ENCODE peak calls at places on chromosomes 5 and 9, in five cellular contexts. Q, L, V, W and C are unnamed samples.
A peak's percentile ranks its signal among the peaks of the same experiment; 100 is the strongest.

GRCh38 chr5:134554319-134555222 is 29.1 kb downstream of the JADE2 start:
- DNase-seq in Q (peak; percentile 77), L (peak; percentile 86), V (peak; percentile 76), W (peak; percentile 42), C (no peak)

GRCh38 chr5:95178046-95178651 is 106.7 kb downstream of the MCTP1 start:
- DNase-seq in Q (no peak), L (peak; percentile 85), V (no peak), W (peak; percentile 22), C (no peak)

GRCh38 chr5:112183103-112183634 is 235.9 kb downstream of the EPB41L4A start:
- DNase-seq in Q (no peak), L (peak; percentile 74), V (no peak), W (no peak), C (no peak)

GRCh38 chr5:57488308-57488955 is 5.8 kb upstream of the ACTBL2 start:
- DNase-seq in Q (no peak), L (peak; percentile 85), V (no peak), W (no peak), C (no peak)

GRCh38 chr5:151592855-151593408 is 1.8 kb upstream of the FAT2 start:
- DNase-seq in Q (no peak), L (no peak), V (no peak), W (peak; percentile 34), C (no peak)

GRCh38 chr9:116204252-116204882 is 50.8 kb downstream of the PAPPA start:
- DNase-seq in Q (no peak), L (no peak), V (no peak), W (no peak), C (no peak)

GRCh38 chr5:156036640-156037039 is 290.3 kb upstream of the SGCD start:
- DNase-seq in Q (no peak), L (peak; percentile 41), V (no peak), W (no peak), C (no peak)

GRCh38 chr9:18256574-18256973 is 217.4 kb upstream of the ADAMTSL1 start:
- DNase-seq in Q (no peak), L (no peak), V (no peak), W (no peak), C (no peak)

DNA sequence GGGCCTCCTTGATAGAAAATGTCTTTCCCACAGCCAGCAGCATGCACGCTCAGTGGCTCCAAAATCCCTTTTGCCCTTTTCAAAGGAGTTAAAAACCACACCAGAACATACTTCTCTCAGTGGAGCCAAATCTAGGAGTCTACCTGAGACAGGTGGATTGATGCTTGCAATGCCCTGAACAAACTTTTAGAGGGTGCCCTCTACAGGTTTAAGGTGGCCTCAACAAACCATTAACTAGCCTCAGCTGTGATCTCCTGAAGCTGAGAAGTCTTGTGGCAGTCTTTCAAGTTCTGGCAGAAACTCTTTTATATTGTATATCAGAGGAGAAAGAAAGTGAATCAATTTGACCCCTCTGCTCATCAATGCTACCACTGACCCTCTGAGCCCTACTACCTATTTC is 125.4 kb downstream of the MED27 start:
- DNase-seq in Q (no peak), L (no peak), V (no peak), W (no peak), C (no peak)
- TF ChIP-seq CTCF in Q (no peak), L (no peak), V (peak; percentile 57), W (no peak), C (no peak)

GRCh38 chr9:5437254-5438216 is at the start of gene PLGRKT:
- DNase-seq in Q (peak; percentile 93), L (peak; percentile 93), V (peak; percentile 96), W (peak; percentile 84), C (peak; percentile 69)
- TF ChIP-seq CTCF in Q (peak; percentile 17), L (peak; percentile 9), V (peak; percentile 24), W (no peak), C (no peak)

GRCh38 chr9:36398745-36399144 is 1.3 kb downstream of the RNF38 start:
- DNase-seq in Q (no peak), L (peak; percentile 83), V (no peak), W (no peak), C (no peak)

GRCh38 chr9:36401897-36402480 is 1.9 kb upstream of the RNF38 start:
- DNase-seq in Q (no peak), L (no peak), V (no peak), W (no peak), C (no peak)

GRCh38 chr9:36399980-36400331 is at the start of gene RNF38:
- DNase-seq in Q (no peak), L (no peak), V (no peak), W (no peak), C (no peak)

GRCh38 chr9:36401179-36401740 is 1.2 kb upstream of the RNF38 start:
- DNase-seq in Q (peak; percentile 93), L (peak; percentile 71), V (no peak), W (no peak), C (no peak)

GRCh38 chr9:36400332-36401178 is 486 bp upstream of the RNF38 start:
- DNase-seq in Q (peak; percentile 97), L (peak; percentile 79), V (peak; percentile 94), W (peak; percentile 77), C (peak; percentile 66)
- TF ChIP-seq CTCF in Q (no peak), L (no peak), V (no peak), W (no peak), C (no peak)

GRCh38 chr5:28346696-28347095 is 1308.3 kb upstream of the CDH9 start:
- DNase-seq in Q (no peak), L (no peak), V (no peak), W (no peak), C (no peak)

GRCh38 chr5:28344803-28345433 is 1306.5 kb upstream of the CDH9 start:
- DNase-seq in Q (no peak), L (peak; percentile 35), V (no peak), W (no peak), C (no peak)
- TF ChIP-seq CTCF in Q (no peak), L (no peak), V (peak; percentile 12), W (no peak), C (no peak)

GRCh38 chr5:74684900-74685851 is at the start of gene HEXB:
- DNase-seq in Q (peak; percentile 83), L (peak; percentile 80), V (peak; percentile 83), W (peak; percentile 83), C (peak; percentile 67)
- TF ChIP-seq CTCF in Q (no peak), L (peak; percentile 11), V (no peak), W (no peak), C (no peak)

GRCh38 chr5:60584304-60584703 is 115.7 kb downstream of the DEPDC1B start:
- DNase-seq in Q (no peak), L (no peak), V (no peak), W (no peak), C (no peak)

GRCh38 chr5:60583598-60583997 is 116.4 kb downstream of the DEPDC1B start:
- DNase-seq in Q (no peak), L (peak; percentile 10), V (no peak), W (no peak), C (no peak)

GRCh38 chr5:60586307-60586901 is 113.6 kb downstream of the DEPDC1B start:
- DNase-seq in Q (peak; percentile 41), L (peak; percentile 23), V (peak; percentile 26), W (no peak), C (no peak)

GRCh38 chr5:60590172-60590571 is 109.8 kb downstream of the DEPDC1B start:
- DNase-seq in Q (no peak), L (no peak), V (no peak), W (no peak), C (no peak)

DNA sequence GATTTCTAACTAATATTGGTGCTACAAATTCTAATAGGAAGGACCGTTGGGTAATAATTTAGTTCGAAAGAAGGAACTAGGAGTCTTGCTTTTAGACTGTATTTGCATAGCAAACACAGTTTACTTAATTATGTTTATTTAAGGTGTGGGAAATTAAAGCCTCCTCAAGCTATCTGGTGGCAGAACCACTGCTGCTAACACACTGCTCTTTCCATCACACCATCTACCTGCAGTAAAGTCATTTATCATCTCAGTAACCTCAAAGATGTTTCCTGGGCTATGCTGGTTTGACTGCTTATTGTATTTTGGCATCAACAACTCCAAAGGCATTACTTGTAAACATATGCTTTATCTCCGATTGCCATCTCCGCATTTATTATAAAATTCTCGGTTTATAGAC is 114.3 kb downstream of the DEPDC1B start:
- DNase-seq in Q (no peak), L (no peak), V (no peak), W (no peak), C (no peak)
- TF ChIP-seq CTCF in Q (no peak), L (no peak), V (no peak), W (no peak), C (no peak)